ENCODE peak calls at places on chromosomes 12 and 14, in seven cellular contexts. H is H9, V is mesenchymal stem cell, G is neuronal stem cell, U is H1, N is mesendoderm, P is trophoblast cell. I is an unnamed sample.

GRCh38 chr12:97758586-97758985 is 296.0 kb downstream of the RMST start:
- DNase-seq in P (no peak), U (no peak), H (no peak), N (no peak), G (no peak), V (no peak), I (no peak)

GRCh38 chr14:68756071-68756481 is 36.8 kb downstream of the ZFP36L1 start:
- DNase-seq in U (no peak), P (no peak), G (no peak), N (no peak), H (no peak), V (no peak), I (no peak)

GRCh38 chr12:132886529-132887477 is 602 bp downstream of the CHFR start:
- DNase-seq in N (peak), U (no peak), V (peak), H (no peak), G (no peak), P (peak), I (peak)

GRCh38 chr14:68987653-68988036 is 8.5 kb upstream of the ACTN1 start:
- DNase-seq in H (peak), U (no peak), V (no peak), G (peak), P (no peak), N (peak), I (no peak)

GRCh38 chr12:93668919-93669418 is 8.2 kb upstream of the CRADD start:
- DNase-seq in U (no peak), N (no peak), V (no peak), G (no peak), P (no peak), H (no peak), I (no peak)

GRCh38 chr12:120224304-120225199 is 23.6 kb upstream of the RPLP0 start:
- DNase-seq in G (no peak), P (no peak), N (no peak), H (no peak), V (no peak), U (no peak), I (no peak)

GRCh38 chr12:122081697-122082221 is 3.2 kb downstream of the MLXIP start:
- DNase-seq in P (no peak), N (no peak), H (no peak), V (peak), G (no peak), U (no peak), I (peak)

GRCh38 chr12:74782086-74782485 is 244.5 kb downstream of the ATXN7L3B start:
- DNase-seq in U (no peak), N (no peak), P (no peak), H (no peak), G (no peak), V (no peak), I (no peak)

GRCh38 chr14:56996721-56997399 is 186.6 kb upstream of the OTX2 start:
- DNase-seq in G (no peak), V (no peak), U (no peak), P (peak), N (no peak), H (no peak), I (no peak)

GRCh38 chr14:60488175-60488574 is 2.3 kb upstream of the C14orf39 start:
- DNase-seq in P (no peak), U (no peak), G (no peak), N (no peak), H (no peak), V (no peak), I (no peak)

GRCh38 chr12:103877934-103878510 is 37.0 kb upstream of the NT5DC3 start:
- DNase-seq in P (peak), V (peak), N (peak), G (peak), H (peak), U (peak), I (peak)

GRCh38 chr12:109814600-109814999 is 18.6 kb downstream of the TRPV4 start:
- DNase-seq in V (no peak), G (no peak), U (no peak), P (no peak), H (no peak), N (no peak), I (no peak)

GRCh38 chr12:110744697-110745264 is 2.1 kb upstream of the PPP1CC start:
- DNase-seq in U (no peak), V (no peak), N (peak), G (no peak), P (peak), H (no peak), I (no peak)

GRCh38 chr14:102490456-102490855 is 19.1 kb downstream of the ANKRD9 start:
- DNase-seq in H (no peak), P (no peak), G (no peak), U (no peak), V (no peak), N (no peak), I (no peak)

GRCh38 chr12:9856154-9856553 is 13.0 kb downstream of the CLEC2B start:
- DNase-seq in N (no peak), G (no peak), V (no peak), P (no peak), H (no peak), U (no peak), I (no peak)

GRCh38 chr12:51389302-51389999 is 1.8 kb downstream of the GALNT6 start:
- DNase-seq in G (no peak), N (no peak), H (no peak), V (peak), U (no peak), P (peak), I (peak)

GRCh38 chr14:80787876-80788275 is 153.7 kb downstream of the CEP128 start:
- DNase-seq in N (peak), G (no peak), U (no peak), V (no peak), H (no peak), P (peak), I (no peak)

GRCh38 chr12:120678572-120678971 is 8.4 kb upstream of the MLEC start:
- DNase-seq in G (no peak), P (no peak), U (no peak), N (no peak), H (no peak), V (no peak), I (no peak)

GRCh38 chr12:131290255-131290959 is 336.7 kb downstream of the ADGRD1 start:
- DNase-seq in N (no peak), H (no peak), V (no peak), U (peak), P (no peak), G (no peak), I (no peak)

GRCh38 chr14:101198398-101199027 is 295.0 kb upstream of the RTL1 start:
- DNase-seq in H (peak), V (no peak), N (no peak), P (no peak), G (no peak), U (peak), I (no peak)

GRCh38 chr14:90995785-90996184 is 64.7 kb downstream of the RPS6KA5 start:
- DNase-seq in N (no peak), H (no peak), V (no peak), P (no peak), U (no peak), G (no peak), I (no peak)

GRCh38 chr14:35925319-35925718 is 99.2 kb downstream of the BRMS1L start:
- DNase-seq in N (no peak), P (no peak), G (no peak), H (no peak), V (no peak), U (no peak), I (no peak)

GRCh38 chr12:113462117-113462774 is 9.4 kb downstream of the LHX5 start:
- DNase-seq in U (peak), V (peak), G (peak), H (peak), N (peak), P (peak), I (peak)

GRCh38 chr14:72864712-72865365 is 29.1 kb downstream of the DPF3 start:
- DNase-seq in G (no peak), N (no peak), U (no peak), V (no peak), H (no peak), P (no peak), I (peak)

GRCh38 chr12:51706206-51706605 is 115.2 kb downstream of the SCN8A start:
- DNase-seq in H (no peak), V (no peak), G (no peak), N (peak), P (no peak), U (no peak), I (no peak)

GRCh38 chr14:77979666-77980351 is 179.9 kb downstream of the ADCK1 start:
- DNase-seq in H (peak), U (peak), P (no peak), N (peak), G (no peak), V (no peak), I (no peak)

GRCh38 chr14:100143523-100143922 is 15.9 kb downstream of the DEGS2 start:
- DNase-seq in P (no peak), V (no peak), U (no peak), N (no peak), G (no peak), H (no peak), I (no peak)

GRCh38 chr12:132837693-132838463 is 9.2 kb upstream of the GOLGA3 start:
- DNase-seq in H (no peak), G (no peak), N (no peak), V (no peak), U (no peak), P (no peak), I (no peak)

GRCh38 chr12:22256076-22256475 is 78.4 kb downstream of the ST8SIA1 start:
- DNase-seq in N (no peak), G (no peak), H (no peak), V (peak), U (no peak), P (no peak), I (peak)

GRCh38 chr14:103753809-103754208 is 38.2 kb downstream of the ZFYVE21 start:
- DNase-seq in G (no peak), H (no peak), V (no peak), N (no peak), P (no peak), U (no peak), I (no peak)

GRCh38 chr12:64323476-64324225 is 66.9 kb downstream of the C12orf56 start:
- DNase-seq in H (no peak), P (peak), G (no peak), V (no peak), U (no peak), N (peak), I (no peak)

GRCh38 chr12:24937553-24938244 is 11.2 kb downstream of the BCAT1 start:
- DNase-seq in V (no peak), H (no peak), U (no peak), P (no peak), G (no peak), N (peak), I (peak)

DNA sequence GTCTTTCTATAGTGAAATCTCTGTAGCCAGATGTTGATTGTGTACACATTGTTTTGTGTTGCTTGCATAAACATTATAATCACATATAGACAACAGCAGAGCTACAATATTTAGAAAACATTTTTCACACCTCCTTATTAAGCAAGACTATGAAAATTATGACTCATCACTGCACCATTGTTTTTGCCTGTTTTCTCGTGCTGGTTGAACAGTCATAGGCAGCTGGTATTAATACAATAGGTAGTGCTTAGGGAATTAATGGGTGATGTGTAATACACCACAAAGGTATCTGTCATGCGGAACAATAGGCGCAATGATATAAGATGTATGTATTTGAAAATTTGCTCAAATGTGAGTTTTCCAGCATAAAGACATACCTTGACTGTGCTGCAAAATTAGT is 449.3 kb downstream of the FOXG1 start:
- DNase-seq in N (no peak), V (no peak), G (no peak), P (no peak), U (no peak), H (no peak), I (no peak)
- H4K8ac ChIP-seq in N (no peak), V (no peak), G (no peak), P (no peak), U (no peak), H (no peak), I (no peak)

GRCh38 chr12:123934829-123935228 is 37.8 kb downstream of the CCDC92 start:
- DNase-seq in N (no peak), H (no peak), U (no peak), V (peak), P (no peak), G (no peak), I (peak)

GRCh38 chr12:123937707-123938600 is 34.7 kb downstream of the CCDC92 start:
- DNase-seq in P (no peak), V (peak), H (no peak), G (no peak), U (no peak), N (no peak), I (peak)

GRCh38 chr12:123936956-123937706 is 35.5 kb downstream of the CCDC92 start:
- DNase-seq in H (no peak), N (no peak), V (no peak), P (no peak), U (no peak), G (no peak), I (no peak)

GRCh38 chr12:123935956-123936355 is 36.7 kb downstream of the CCDC92 start:
- DNase-seq in G (no peak), U (no peak), N (no peak), P (no peak), H (no peak), V (no peak), I (no peak)

GRCh38 chr12:123936471-123936870 is 36.2 kb downstream of the CCDC92 start:
- DNase-seq in G (no peak), U (no peak), P (no peak), H (no peak), V (no peak), N (no peak), I (no peak)
- H4K8ac ChIP-seq in G (no peak), U (no peak), P (no peak), H (no peak), V (no peak), N (no peak), I (no peak)

GRCh38 chr14:50064993-50065392 is 51.4 kb downstream of the VCPKMT start:
- DNase-seq in H (no peak), V (peak), G (no peak), U (no peak), N (no peak), P (no peak), I (no peak)

GRCh38 chr14:50070230-50070629 is 46.1 kb downstream of the VCPKMT start:
- DNase-seq in P (no peak), G (no peak), N (no peak), H (no peak), U (no peak), V (no peak), I (no peak)

GRCh38 chr14:50068496-50068895 is 47.9 kb downstream of the VCPKMT start:
- DNase-seq in H (no peak), U (no peak), P (no peak), V (no peak), G (no peak), N (no peak), I (no peak)

GRCh38 chr14:50069325-50069724 is 47.0 kb downstream of the VCPKMT start:
- DNase-seq in U (no peak), P (no peak), V (no peak), H (no peak), N (no peak), G (no peak), I (no peak)

GRCh38 chr14:50067723-50068495 is 48.5 kb downstream of the VCPKMT start:
- DNase-seq in U (no peak), P (no peak), G (no peak), V (no peak), N (peak), H (no peak), I (peak)
- H4K8ac ChIP-seq in U (no peak), P (no peak), G (no peak), V (no peak), N (no peak), H (no peak), I (no peak)

DNA sequence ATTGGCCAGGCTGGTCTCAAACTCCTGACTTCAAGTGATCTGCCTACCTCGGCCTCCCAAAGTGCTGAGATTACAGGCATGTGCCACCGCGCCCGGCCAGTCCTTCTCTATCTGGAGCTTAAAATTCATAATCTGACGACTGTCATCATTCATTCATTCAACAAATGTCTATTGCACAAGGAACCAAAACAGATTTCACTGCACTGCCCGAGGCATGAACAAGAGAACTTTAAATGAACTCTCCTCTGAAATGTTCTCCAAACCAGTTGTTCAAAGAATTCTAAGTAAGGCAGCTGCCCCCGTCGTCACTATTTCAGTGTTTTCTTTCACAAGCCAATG is 44.8 kb upstream of the METAP2 start:
- DNase-seq in N (no peak), U (no peak), G (no peak), P (peak), V (no peak), H (no peak), I (no peak)
- H4K8ac ChIP-seq in N (no peak), U (no peak), G (no peak), P (no peak), V (no peak), H (no peak), I (no peak)

DNA sequence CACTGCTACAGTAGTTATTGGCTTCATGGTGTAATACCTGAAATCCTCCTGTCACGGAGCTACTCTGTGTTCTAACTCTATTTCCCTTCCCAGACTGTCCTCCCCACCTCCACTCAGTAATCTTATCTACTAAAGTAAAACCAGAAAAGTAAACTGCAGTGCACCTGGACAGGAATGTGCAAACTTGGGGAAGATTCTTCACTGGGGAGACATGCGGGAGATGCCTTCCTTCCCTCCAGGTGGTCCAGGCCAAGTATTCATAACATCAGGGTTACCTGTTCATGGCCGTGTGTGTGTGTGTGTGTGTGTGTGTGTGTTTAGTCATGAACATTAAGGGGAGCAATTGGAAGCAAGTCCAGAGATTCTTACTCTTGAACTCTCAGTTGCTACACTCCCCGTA is 84.1 kb downstream of the IFNG start:
- DNase-seq in P (no peak), H (no peak), N (no peak), V (no peak), G (no peak), U (no peak), I (no peak)
- H4K8ac ChIP-seq in P (no peak), H (no peak), N (no peak), V (no peak), G (no peak), U (no peak), I (no peak)

I was measured in IMR-90.